ENCODE peak calls at places on chromosomes 5 and 9, in five cellular contexts. V, N, Z, Y and H are unnamed samples.

GRCh38 chr5:112957970-112958773 is 18.4 kb upstream of the DCP2 start:
- DNase-seq in Y (peak; percentile 29), V (peak; percentile 21), Z (no peak), N (no peak), H (peak; percentile 90)

GRCh38 chr5:74382864-74383618 is 257.5 kb downstream of the ENC1 start:
- DNase-seq in Y (no peak), Z (peak; percentile 19), V (no peak), N (no peak), H (no peak)

GRCh38 chr5:170219615-170220014 is 13.2 kb upstream of the C5orf58 start:
- DNase-seq in N (no peak), Y (no peak), V (no peak), Z (no peak), H (no peak)

GRCh38 chr5:139708877-139709586 is 60.9 kb downstream of the CXXC5 start:
- DNase-seq in V (peak; percentile 63), N (no peak), Z (peak; percentile 94), Y (peak; percentile 53), H (no peak)

GRCh38 chr5:30156156-30156555 is 1037.3 kb upstream of the CDH6 start:
- DNase-seq in N (no peak), Z (no peak), Y (no peak), V (no peak), H (no peak)

GRCh38 chr9:97505845-97506244 is 4.4 kb downstream of the TMOD1 start:
- DNase-seq in Y (no peak), V (no peak), N (no peak), Z (no peak), H (no peak)

GRCh38 chr5:127011151-127011550 is 19.2 kb downstream of the MARCHF3 start:
- DNase-seq in Y (no peak), N (no peak), Z (no peak), V (no peak), H (no peak)

GRCh38 chr5:141695627-141696180 is 13.7 kb upstream of the ARAP3 start:
- DNase-seq in V (no peak), N (no peak), Z (peak; percentile 50), Y (peak; percentile 69), H (peak; percentile 89)

GRCh38 chr5:171989946-171990712 is 16.3 kb downstream of the FBXW11 start:
- DNase-seq in Z (no peak), Y (no peak), N (no peak), V (no peak), H (no peak)

GRCh38 chr9:80188579-80188978 is 616.8 kb downstream of the TLE4 start:
- DNase-seq in Y (no peak), Z (no peak), V (peak; percentile 5), N (no peak), H (no peak)

GRCh38 chr9:15430920-15431844 is 8.5 kb downstream of the SNAPC3 start:
- DNase-seq in Z (peak; percentile 19), Y (peak; percentile 41), V (no peak), N (no peak), H (peak; percentile 70)

GRCh38 chr9:12956261-12956660 is 181.4 kb downstream of the LURAP1L start:
- DNase-seq in N (no peak), Z (no peak), Y (no peak), V (no peak), H (no peak)

GRCh38 chr5:78077369-78078068 is 217.0 kb downstream of the AP3B1 start:
- DNase-seq in Y (no peak), N (no peak), Z (no peak), V (no peak), H (no peak)

GRCh38 chr5:164119806-164120440 is 614.5 kb downstream of the MAT2B start:
- DNase-seq in Y (no peak), Z (no peak), N (no peak), V (peak; percentile 15), H (peak; percentile 21)

GRCh38 chr9:71748280-71748743 is 20.0 kb downstream of the CEMIP2 start:
- DNase-seq in V (no peak), N (no peak), Z (no peak), Y (no peak), H (no peak)

GRCh38 chr5:74103131-74104023 is 477.4 kb downstream of the ARHGEF28 start:
- DNase-seq in Y (no peak), Z (no peak), N (no peak), V (no peak), H (no peak)

GRCh38 chr9:92726348-92726747 is 38.3 kb downstream of the BICD2 start:
- DNase-seq in N (no peak), Z (no peak), Y (no peak), V (no peak), H (no peak)

GRCh38 chr5:134651531-134651930 is 2.9 kb downstream of the SEC24A start:
- DNase-seq in Y (no peak), V (no peak), N (no peak), Z (no peak), H (no peak)

GRCh38 chr5:174706997-174707548 is 17.3 kb upstream of the MSX2 start:
- DNase-seq in N (no peak), Z (no peak), Y (no peak), V (no peak), H (no peak)

GRCh38 chr9:128689293-128689770 is 310 bp downstream of the SET start:
- DNase-seq in N (no peak), Y (no peak), V (no peak), Z (peak; percentile 81), H (no peak)

GRCh38 chr9:113622600-113623400 is 159.3 kb downstream of the RGS3 start:
- DNase-seq in V (peak; percentile 52), N (no peak), Z (no peak), Y (no peak), H (no peak)

GRCh38 chr5:52725065-52725746 is 62.5 kb upstream of the ITGA1 start:
- DNase-seq in V (no peak), Y (peak; percentile 35), Z (no peak), N (no peak), H (no peak)

GRCh38 chr9:133682961-133683493 is 46.9 kb downstream of the DBH start:
- DNase-seq in Y (no peak), N (no peak), V (no peak), Z (no peak), H (no peak)